ENCODE peak calls at places on chromosomes 16 and 17, in six cellular contexts. D, O, Y, R, S and X are unnamed samples.
A peak's percentile ranks its signal among the peaks of the same experiment; 100 is the strongest.

GRCh38 chr17:50925296-50925891 is 59.2 kb upstream of the TOB1 start:
- DNase-seq in S (no peak), R (peak; percentile 80), D (no peak), O (no peak), Y (no peak), X (no peak)

GRCh38 chr17:20095366-20096080 is 86.4 kb downstream of the SPECC1 start:
- DNase-seq in R (peak; percentile 84), O (peak; percentile 89), Y (no peak), D (peak; percentile 21), S (peak; percentile 43), X (no peak)

GRCh38 chr17:63293310-63293709 is 152.8 kb downstream of the CYB561 start:
- DNase-seq in S (no peak), D (no peak), R (no peak), O (no peak), Y (no peak), X (no peak)

GRCh38 chr17:10127819-10128375 is 70.5 kb downstream of the GAS7 start:
- DNase-seq in Y (no peak), D (no peak), R (no peak), O (peak; percentile 86), S (no peak), X (no peak)

GRCh38 chr16:86585821-86586611 is 7.7 kb downstream of the FOXL1 start:
- DNase-seq in Y (no peak), O (peak; percentile 91), S (no peak), R (no peak), D (no peak), X (no peak)

GRCh38 chr17:82095777-82096708 is 2.0 kb downstream of the FASN start:
- DNase-seq in S (no peak), D (no peak), Y (no peak), R (no peak), O (no peak), X (no peak)

GRCh38 chr17:66523378-66524174 is 221.2 kb downstream of the PRKCA start:
- DNase-seq in O (no peak), Y (no peak), D (no peak), R (no peak), S (no peak), X (no peak)

GRCh38 chr16:10314811-10315210 is 71.0 kb upstream of the ATF7IP2 start:
- DNase-seq in O (no peak), D (no peak), S (peak; percentile 65), R (no peak), Y (no peak), X (no peak)